ENCODE peak calls at places on chromosome X, in nine cellular contexts. C, K, T, P, I, A, J, W and E are unnamed samples.

GRCh38 chrX:23907106-23907495 is 637 bp downstream of the APOO start:
- DNase-seq in K (no peak), T (no peak), I (no peak), A (no peak), W (no peak), P (no peak), C (no peak), J (no peak), E (no peak)

GRCh38 chrX:57906790-57907189 is 3.5 kb downstream of the ZXDA start:
- DNase-seq in I (no peak), K (no peak), J (peak; percentile 86), A (no peak), P (peak; percentile 65), W (peak; percentile 63), T (no peak), C (peak; percentile 38), E (no peak)

GRCh38 chrX:106247162-106247561 is 79.1 kb downstream of the PWWP3B start:
- DNase-seq in K (no peak), P (peak; percentile 22), I (no peak), J (no peak), W (peak; percentile 57), A (no peak), C (no peak), T (no peak), E (no peak)

GRCh38 chrX:56794404-56794803 is 65.4 kb downstream of the NBDY start:
- DNase-seq in I (no peak), K (no peak), P (no peak), A (no peak), W (no peak), T (peak; percentile 50), J (no peak), C (no peak), E (no peak)

GRCh38 chrX:77740376-77740905 is 45.6 kb downstream of the ATRX start:
- DNase-seq in P (no peak), J (peak; percentile 7), W (no peak), A (no peak), C (peak; percentile 57), T (no peak), I (no peak), K (no peak), E (no peak)

GRCh38 chrX:4320436-4320947 is 607.0 kb upstream of the PRKX start:
- DNase-seq in K (no peak), C (no peak), T (no peak), I (no peak), A (no peak), W (no peak), P (no peak), J (no peak), E (no peak)

GRCh38 chrX:118115948-118116307 is 682 bp downstream of the KLHL13 start:
- DNase-seq in T (no peak), C (peak; percentile 8), I (no peak), J (peak; percentile 1), A (no peak), K (no peak), P (no peak), W (no peak), E (no peak)

GRCh38 chrX:39030636-39031035 is 229.4 kb downstream of the MID1IP1 start:
- DNase-seq in A (no peak), P (no peak), C (no peak), I (no peak), T (no peak), W (no peak), K (no peak), J (no peak), E (no peak)

GRCh38 chrX:23493941-23494374 is 159.3 kb downstream of the PTCHD1 start:
- DNase-seq in A (peak; percentile 22), T (no peak), K (no peak), P (no peak), J (peak; percentile 76), C (peak; percentile 20), W (peak; percentile 58), I (no peak), E (no peak)